ENCODE peak calls at places on chromosomes 6 and 20, in ten cellular contexts. S is cardiac muscle cell; W is astrocyte; R is left lung; F is effector memory CD4-positive, alpha-beta T cell; U is HCT116; C is pancreas; M is GM23248; V is heart left ventricle; T is thoracic aorta. X is an unnamed sample. For H3K9me3, the result is how much of the 10 kb centered on the place peaks cover.

GRCh38 chr20:1810926-1811620 is 84.1 kb upstream of the SIRPA start:
- DNase-seq in S (no peak), W (peak), R (no peak), F (no peak), U (no peak), C (no peak), M (peak), V (peak), T (no peak), X (peak)

GRCh38 chr6:131954775-131955107 is 3.6 kb upstream of the CCN2 start:
- DNase-seq in S (peak), W (peak), R (peak), F (no peak), U (no peak), C (peak), M (peak), V (peak), T (peak), X (peak)

GRCh38 chr6:41536884-41537347 is 9.3 kb upstream of the FOXP4 start:
- DNase-seq in S (no peak), W (no peak), R (peak), F (no peak), U (peak), C (peak), M (no peak), V (peak), T (no peak), X (no peak)

GRCh38 chr6:29355603-29356002 is 13.1 kb downstream of the OR5V1 start:
- DNase-seq in S (no peak), W (no peak), R (no peak), F (no peak), U (no peak), C (no peak), M (no peak), V (no peak), T (no peak), X (no peak)

GRCh38 chr6:166939276-166939816 is 17.0 kb downstream of the RNASET2 start:
- DNase-seq in S (no peak), W (no peak), R (no peak), F (no peak), U (no peak), C (no peak), M (no peak), V (no peak), T (no peak), X (no peak)

GRCh38 chr20:63596423-63596822 is 22.4 kb upstream of the HELZ2 start:
- DNase-seq in S (no peak), W (no peak), R (no peak), F (no peak), U (no peak), C (no peak), M (no peak), V (no peak), T (no peak), X (no peak)

GRCh38 chr6:136365781-136366354 is 76.2 kb upstream of the BCLAF1 start:
- DNase-seq in S (no peak), W (no peak), R (peak), F (no peak), U (no peak), C (no peak), M (no peak), V (peak), T (no peak), X (no peak)

GRCh38 chr20:34083137-34083536 is 28.9 kb downstream of the EIF2S2 start:
- DNase-seq in S (peak), W (peak), R (peak), F (no peak), U (no peak), C (peak), M (peak), V (peak), T (peak), X (peak)

GRCh38 chr20:62508641-62509051 is 32.9 kb upstream of the GATA5 start:
- DNase-seq in S (no peak), W (no peak), R (no peak), F (no peak), U (no peak), C (no peak), M (no peak), V (no peak), T (no peak), X (no peak)

DNA sequence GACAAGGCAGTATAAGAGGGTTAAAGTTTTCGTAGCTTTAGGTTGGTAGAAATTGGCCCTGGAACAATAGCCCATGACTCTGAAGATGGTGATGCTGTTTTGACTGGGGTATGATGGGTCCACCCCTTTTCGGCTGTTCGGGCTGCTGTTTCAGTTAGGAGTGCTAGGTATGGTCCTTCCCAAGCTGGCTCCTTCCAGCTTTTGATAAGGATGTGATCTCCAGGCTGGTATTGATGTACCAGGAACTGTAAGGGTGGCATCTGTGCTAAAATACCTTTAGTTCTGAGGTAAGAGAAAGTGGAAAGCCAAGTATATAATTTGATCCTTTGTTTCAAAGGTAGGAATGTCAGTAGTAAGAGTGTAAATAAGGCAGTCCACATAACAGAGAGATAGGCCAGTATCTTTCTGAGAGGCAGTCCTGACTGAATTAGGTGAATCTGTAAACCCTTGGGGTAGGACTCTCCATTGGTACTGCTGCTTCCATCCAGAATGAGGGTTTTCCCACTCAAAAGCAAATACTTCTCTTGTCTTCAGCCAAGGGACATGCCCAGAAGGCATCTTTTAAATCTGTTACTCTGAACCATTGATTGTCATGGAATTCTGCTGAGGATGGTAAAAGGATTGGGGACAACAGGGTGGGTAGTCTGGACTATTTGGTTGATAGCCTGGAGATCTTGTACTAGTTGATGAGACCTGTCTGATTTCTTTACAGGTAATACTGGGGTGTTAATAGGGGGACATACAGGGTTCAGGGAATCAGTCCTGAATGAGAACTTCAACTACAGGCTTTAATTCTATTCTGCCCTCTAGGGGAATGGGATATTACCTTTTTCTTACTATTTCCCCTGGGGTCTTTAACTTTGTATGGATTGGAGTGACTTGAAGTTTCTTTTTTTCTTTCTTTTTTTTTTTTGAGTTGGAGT is 6.1 kb upstream of the ZNFX1 start:
- DNase-seq in S (no peak), W (no peak), R (no peak), F (no peak), U (no peak), C (no peak), M (peak), V (no peak), T (no peak), X (no peak)
- H3K9me3 ChIP-seq in S (under half), W (under half), R (under half), F (half or more), U (under half), C (under half), M (under half), V (half or more), T (under half), X (under half)

DNA sequence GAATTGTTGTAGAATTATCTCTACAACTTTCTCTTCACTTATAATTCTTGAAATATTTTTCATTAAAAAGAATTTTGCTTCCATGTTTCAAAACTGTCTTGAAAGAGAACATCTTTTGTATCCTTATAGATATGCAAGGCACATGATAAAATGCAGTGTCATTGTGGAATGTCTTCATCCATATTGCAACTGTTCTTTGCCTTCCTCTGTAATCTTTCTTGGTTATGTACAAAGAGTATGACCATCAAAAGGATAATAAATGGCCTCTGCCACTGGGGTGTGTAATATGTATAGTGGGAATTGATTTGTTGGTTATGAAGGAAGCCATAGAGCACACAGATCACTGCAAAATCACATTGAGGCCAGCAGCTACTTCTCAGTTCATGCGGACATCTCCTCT is 703.6 kb downstream of the TFAP2A start:
- DNase-seq in S (no peak), W (no peak), R (no peak), F (no peak), U (no peak), C (no peak), M (no peak), V (no peak), T (no peak), X (no peak)
- H3K9me3 ChIP-seq in S (under half), W (under half), R (under half), F (under half), U (under half), C (under half), M (under half), V (under half), T (under half), X (under half)

GRCh38 chr6:64100702-64101101 is 465.1 kb downstream of the PHF3 start:
- DNase-seq in S (no peak), W (no peak), R (no peak), F (no peak), U (no peak), C (no peak), M (no peak), V (no peak), T (no peak), X (no peak)
- H3K9me3 ChIP-seq in S (under half), W (under half), R (under half), F (under half), U (under half), C (under half), M (under half), V (under half), T (under half), X (under half)

DNA sequence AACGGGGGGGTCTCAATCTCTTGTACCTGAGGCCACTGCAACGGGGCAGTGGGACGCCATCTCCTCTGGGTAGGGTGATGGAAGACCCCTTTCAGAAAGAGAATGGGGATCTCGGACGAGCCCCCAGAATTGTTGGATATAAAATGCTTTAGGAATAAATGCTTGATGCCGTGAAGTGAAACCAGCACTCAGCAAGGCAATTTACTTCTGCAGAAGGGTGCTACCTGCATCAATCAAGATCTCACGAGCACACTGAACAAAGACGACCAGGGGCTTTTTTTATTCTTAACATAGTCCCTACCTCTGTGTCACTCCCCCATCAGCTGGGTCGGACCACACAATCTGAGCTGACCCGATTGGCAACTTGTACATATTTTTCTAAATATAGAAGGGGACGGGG is 203.6 kb upstream of the TBX18 start:
- DNase-seq in S (no peak), W (no peak), R (no peak), F (no peak), U (no peak), C (no peak), M (no peak), V (no peak), T (no peak), X (no peak)
- H3K9me3 ChIP-seq in S (under half), W (under half), R (under half), F (under half), U (under half), C (under half), M (under half), V (under half), T (under half), X (under half)

GRCh38 chr20:36971103-36971502 is 19.6 kb upstream of the SAMHD1 start:
- DNase-seq in S (no peak), W (no peak), R (no peak), F (no peak), U (no peak), C (no peak), M (no peak), V (no peak), T (no peak), X (no peak)

GRCh38 chr20:36975085-36975829 is 23.7 kb upstream of the SAMHD1 start:
- DNase-seq in S (no peak), W (no peak), R (no peak), F (peak), U (no peak), C (no peak), M (no peak), V (no peak), T (no peak), X (no peak)

GRCh38 chr20:36969478-36970186 is 18.1 kb upstream of the SAMHD1 start:
- DNase-seq in S (no peak), W (no peak), R (no peak), F (no peak), U (no peak), C (no peak), M (no peak), V (no peak), T (no peak), X (no peak)

GRCh38 chr20:36969050-36969449 is 17.5 kb upstream of the SAMHD1 start:
- DNase-seq in S (no peak), W (no peak), R (peak), F (no peak), U (no peak), C (no peak), M (no peak), V (no peak), T (no peak), X (no peak)

GRCh38 chr20:36974660-36975059 is 23.2 kb upstream of the SAMHD1 start:
- DNase-seq in S (no peak), W (no peak), R (no peak), F (no peak), U (no peak), C (no peak), M (no peak), V (no peak), T (no peak), X (no peak)
- H3K9me3 ChIP-seq in S (under half), W (under half), R (under half), F (under half), U (under half), C (under half), M (under half), V (under half), T (under half), X (under half)

GRCh38 chr6:16121339-16121738 is 7.5 kb upstream of the MYLIP start:
- DNase-seq in S (no peak), W (no peak), R (no peak), F (no peak), U (no peak), C (no peak), M (no peak), V (no peak), T (no peak), X (no peak)

DNA sequence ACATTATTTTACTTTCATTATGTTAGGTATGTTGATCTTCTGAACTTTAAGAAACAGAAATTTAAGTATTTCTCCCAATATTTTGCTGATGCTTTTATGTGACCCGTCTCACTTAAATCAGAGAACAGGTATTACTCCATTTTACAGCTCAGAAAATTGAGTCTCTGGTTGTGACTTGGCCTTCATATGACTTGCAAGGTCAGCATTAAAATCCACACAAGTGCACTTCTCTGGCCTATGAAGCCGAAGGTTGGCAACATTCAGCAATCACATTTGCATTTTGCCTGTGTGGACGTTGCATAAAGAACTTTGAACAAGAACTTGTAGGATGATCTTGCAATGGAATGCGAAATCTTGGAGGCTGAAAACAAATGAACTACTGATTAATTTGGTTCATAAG is 10.1 kb upstream of the MYLIP start:
- DNase-seq in S (no peak), W (no peak), R (no peak), F (no peak), U (no peak), C (no peak), M (no peak), V (no peak), T (no peak), X (no peak)
- H3K9me3 ChIP-seq in S (under half), W (under half), R (under half), F (under half), U (under half), C (under half), M (under half), V (under half), T (under half), X (under half)

DNA sequence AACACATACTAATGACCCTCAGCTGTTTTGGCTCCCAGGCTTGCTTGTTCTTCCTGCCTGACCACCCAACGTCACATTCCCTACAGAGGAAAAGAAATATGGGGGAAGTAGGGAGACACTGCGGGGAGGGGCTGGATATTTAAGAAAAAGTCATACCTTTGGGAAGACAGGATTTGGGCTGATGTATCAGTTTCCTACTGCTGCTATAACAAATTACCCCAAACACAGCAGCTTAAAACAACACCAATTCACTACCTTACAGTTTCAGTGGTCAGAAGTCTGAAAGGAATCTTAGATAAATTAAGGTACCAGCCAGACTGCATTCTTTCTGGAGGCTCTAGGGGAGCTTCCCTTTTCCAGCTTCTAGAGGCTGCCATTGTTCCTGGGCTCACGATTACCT is 95.6 kb downstream of the COL21A1 start:
- DNase-seq in S (no peak), W (no peak), R (no peak), F (no peak), U (no peak), C (no peak), M (no peak), V (no peak), T (no peak), X (no peak)
- H3K9me3 ChIP-seq in S (under half), W (under half), R (under half), F (under half), U (under half), C (under half), M (under half), V (under half), T (under half), X (under half)

DNA sequence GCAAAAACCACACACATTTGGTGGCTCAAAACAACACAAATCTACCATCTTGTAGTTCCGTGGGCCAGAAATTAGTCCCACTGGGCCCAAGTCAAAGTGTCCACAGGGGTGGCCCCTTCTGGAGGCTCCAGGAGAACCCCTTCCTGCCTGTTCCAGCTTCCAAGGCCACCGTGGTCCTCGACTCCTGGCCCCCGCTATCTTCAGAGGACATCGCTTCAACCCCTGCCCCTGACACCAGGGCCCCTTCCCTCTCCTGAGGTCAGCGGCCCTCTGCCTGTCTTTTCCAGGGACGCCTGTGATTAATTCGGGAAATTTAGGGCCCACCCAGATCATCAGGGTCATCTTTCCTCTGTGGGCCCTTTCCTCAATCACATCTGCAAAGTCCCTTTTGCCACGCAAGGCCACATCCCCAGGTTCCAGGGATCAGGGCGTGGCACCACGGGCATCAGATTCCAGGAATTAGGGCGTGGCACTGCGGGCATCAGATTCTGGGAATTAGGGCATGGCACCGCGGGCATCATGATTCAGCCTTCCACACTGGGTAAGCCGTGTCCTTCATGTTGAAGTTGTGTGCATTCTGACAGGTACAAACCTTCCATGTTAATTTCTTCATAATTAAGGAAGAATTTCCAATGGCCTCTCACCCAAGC is 59.9 kb upstream of the SMOC2 start:
- DNase-seq in S (no peak), W (no peak), R (no peak), F (no peak), U (no peak), C (no peak), M (no peak), V (no peak), T (no peak), X (no peak)
- H3K9me3 ChIP-seq in S (under half), W (under half), R (under half), F (under half), U (under half), C (under half), M (under half), V (under half), T (under half), X (under half)